ENCODE peak calls at places on chromosomes 7 and 10, in six cellular contexts. W, V, Z, N, P and G are unnamed samples. For H3K36me3, the result is how much of the 10 kb centered on the place peaks cover.

GRCh38 chr7:50552139-50552538 is 13.1 kb downstream of the DDC start:
- DNase-seq in W (no peak), V (no peak), Z (no peak), N (no peak), P (no peak), G (no peak)

GRCh38 chr10:96488161-96488935 is 25.4 kb downstream of the TLL2 start:
- DNase-seq in W (no peak), V (no peak), Z (no peak), N (no peak), P (peak), G (no peak)

GRCh38 chr7:116692599-116693308 is 20.8 kb downstream of the MET start:
- DNase-seq in W (no peak), V (no peak), Z (peak), N (no peak), P (peak), G (peak)

GRCh38 chr7:434891-435486 is 84.7 kb downstream of the PDGFA start:
- DNase-seq in W (no peak), V (no peak), Z (no peak), N (no peak), P (no peak), G (no peak)

GRCh38 chr7:122136639-122137253 is 7.3 kb downstream of the AASS start:
- DNase-seq in W (no peak), V (no peak), Z (peak), N (no peak), P (peak), G (peak)

GRCh38 chr10:44051584-44052385 is 333.1 kb downstream of the CXCL12 start:
- DNase-seq in W (no peak), V (no peak), Z (peak), N (peak), P (peak), G (peak)

GRCh38 chr7:121262969-121263368 is 65.8 kb upstream of the WNT16 start:
- DNase-seq in W (no peak), V (no peak), Z (no peak), N (no peak), P (no peak), G (no peak)

GRCh38 chr10:45589868-45590267 is 82.7 kb downstream of the ZFAND4 start:
- DNase-seq in W (no peak), V (no peak), Z (no peak), N (no peak), P (no peak), G (no peak)

GRCh38 chr7:94834359-94834758 is 73.0 kb upstream of the PPP1R9A start:
- DNase-seq in W (no peak), V (no peak), Z (no peak), N (no peak), P (no peak), G (no peak)

GRCh38 chr10:43981232-43981631 is 332.6 kb upstream of the ZNF32 start:
- DNase-seq in W (no peak), V (no peak), Z (peak), N (no peak), P (peak), G (no peak)

GRCh38 chr10:110893559-110894179 is 21.9 kb downstream of the PDCD4 start:
- DNase-seq in W (no peak), V (no peak), Z (peak), N (no peak), P (peak), G (peak)

GRCh38 chr10:43352951-43353350 is 18.5 kb upstream of the FXYD4 start:
- DNase-seq in W (no peak), V (no peak), Z (no peak), N (no peak), P (no peak), G (no peak)

GRCh38 chr7:151349507-151349853 is 7.9 kb downstream of the NUB1 start:
- DNase-seq in W (no peak), V (no peak), Z (no peak), N (no peak), P (no peak), G (no peak)

GRCh38 chr10:132612571-132613504 is 75.3 kb downstream of the INPP5A start:
- DNase-seq in W (peak), V (no peak), Z (no peak), N (no peak), P (peak), G (no peak)

GRCh38 chr10:79031723-79032122 is 37.0 kb upstream of the ZMIZ1 start:
- DNase-seq in W (no peak), V (no peak), Z (no peak), N (no peak), P (no peak), G (no peak)

GRCh38 chr10:73172867-73173266 is 4.9 kb downstream of the FAM149B1 start:
- DNase-seq in W (no peak), V (no peak), Z (no peak), N (no peak), P (no peak), G (no peak)

GRCh38 chr7:113875224-113875623 is 43.6 kb downstream of the PPP1R3A start:
- DNase-seq in W (no peak), V (no peak), Z (no peak), N (no peak), P (no peak), G (peak)

GRCh38 chr7:139572704-139573395 is 49.4 kb downstream of the CLEC2L start:
- DNase-seq in W (no peak), V (no peak), Z (no peak), N (no peak), P (no peak), G (no peak)

GRCh38 chr7:139575338-139575680 is 51.8 kb downstream of the CLEC2L start:
- DNase-seq in W (no peak), V (no peak), Z (no peak), N (no peak), P (no peak), G (no peak)

GRCh38 chr7:139576179-139576973 is 52.9 kb downstream of the CLEC2L start:
- DNase-seq in W (no peak), V (no peak), Z (no peak), N (no peak), P (no peak), G (no peak)

GRCh38 chr7:139573871-139574270 is 50.4 kb downstream of the CLEC2L start:
- DNase-seq in W (no peak), V (no peak), Z (no peak), N (no peak), P (no peak), G (no peak)

DNA sequence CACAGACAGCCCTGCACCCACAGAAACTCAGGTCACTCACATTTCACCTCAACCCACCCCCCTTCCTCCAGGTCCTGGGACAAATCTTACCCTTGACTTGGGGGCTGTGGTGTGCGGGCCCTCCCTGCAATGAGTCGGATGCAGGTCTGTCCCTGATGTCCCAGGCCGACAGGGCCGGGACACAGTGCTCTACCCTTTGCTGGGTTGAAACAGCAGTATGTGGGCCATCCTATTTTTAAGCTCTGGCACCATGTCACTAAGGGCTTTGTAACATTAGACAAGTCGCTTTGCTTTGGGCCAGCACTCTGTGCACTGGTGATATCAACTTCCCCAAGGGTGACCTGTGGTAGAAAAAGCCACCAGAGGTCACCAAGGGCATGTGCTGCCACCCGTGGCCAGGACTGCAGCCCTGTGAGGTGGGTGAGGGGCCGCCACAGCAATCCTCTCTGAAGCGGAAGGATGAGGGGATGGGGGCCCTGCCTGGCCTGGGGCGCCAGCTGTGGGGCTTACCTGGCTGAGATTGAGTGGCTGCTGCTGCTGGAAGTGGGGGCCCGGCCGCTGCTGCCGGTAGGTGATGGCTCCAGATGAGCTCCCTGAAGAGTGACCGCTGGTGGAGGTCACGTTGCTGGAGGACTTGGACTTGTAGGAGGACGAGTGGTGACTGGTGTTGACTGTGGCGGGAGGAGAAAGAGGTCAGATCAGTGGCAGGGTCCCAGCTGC is 51.3 kb downstream of the CLEC2L start:
- DNase-seq in W (no peak), V (no peak), Z (no peak), N (no peak), P (no peak), G (no peak)
- H3K36me3 ChIP-seq in W (half or more), V (under half), Z (under half), N (half or more), P (half or more), G (under half)

GRCh38 chr10:69387500-69387899 is 29.2 kb downstream of the TACR2 start:
- DNase-seq in W (no peak), V (no peak), Z (no peak), N (no peak), P (no peak), G (no peak)

GRCh38 chr10:69391158-69391557 is 25.6 kb downstream of the TACR2 start:
- DNase-seq in W (no peak), V (no peak), Z (no peak), N (no peak), P (no peak), G (no peak)

GRCh38 chr10:69385454-69386350 is 31.0 kb downstream of the TACR2 start:
- DNase-seq in W (peak), V (no peak), Z (no peak), N (no peak), P (no peak), G (peak)

GRCh38 chr10:69389827-69390490 is 26.8 kb downstream of the TACR2 start:
- DNase-seq in W (no peak), V (no peak), Z (peak), N (no peak), P (peak), G (peak)

GRCh38 chr10:69388488-69388887 is 28.2 kb downstream of the TACR2 start:
- DNase-seq in W (no peak), V (no peak), Z (no peak), N (no peak), P (no peak), G (no peak)
- H3K36me3 ChIP-seq in W (half or more), V (under half), Z (under half), N (under half), P (under half), G (under half)

GRCh38 chr7:107940146-107940489 is 49.1 kb downstream of the DLD start:
- DNase-seq in W (no peak), V (no peak), Z (no peak), N (no peak), P (no peak), G (no peak)

GRCh38 chr7:107938448-107939250 is 47.7 kb downstream of the DLD start:
- DNase-seq in W (no peak), V (no peak), Z (peak), N (no peak), P (no peak), G (peak)

GRCh38 chr7:107937514-107937913 is 46.5 kb downstream of the DLD start:
- DNase-seq in W (no peak), V (no peak), Z (no peak), N (no peak), P (no peak), G (peak)

GRCh38 chr7:107940951-107941350 is 50.0 kb downstream of the DLD start:
- DNase-seq in W (no peak), V (no peak), Z (no peak), N (no peak), P (no peak), G (no peak)

DNA sequence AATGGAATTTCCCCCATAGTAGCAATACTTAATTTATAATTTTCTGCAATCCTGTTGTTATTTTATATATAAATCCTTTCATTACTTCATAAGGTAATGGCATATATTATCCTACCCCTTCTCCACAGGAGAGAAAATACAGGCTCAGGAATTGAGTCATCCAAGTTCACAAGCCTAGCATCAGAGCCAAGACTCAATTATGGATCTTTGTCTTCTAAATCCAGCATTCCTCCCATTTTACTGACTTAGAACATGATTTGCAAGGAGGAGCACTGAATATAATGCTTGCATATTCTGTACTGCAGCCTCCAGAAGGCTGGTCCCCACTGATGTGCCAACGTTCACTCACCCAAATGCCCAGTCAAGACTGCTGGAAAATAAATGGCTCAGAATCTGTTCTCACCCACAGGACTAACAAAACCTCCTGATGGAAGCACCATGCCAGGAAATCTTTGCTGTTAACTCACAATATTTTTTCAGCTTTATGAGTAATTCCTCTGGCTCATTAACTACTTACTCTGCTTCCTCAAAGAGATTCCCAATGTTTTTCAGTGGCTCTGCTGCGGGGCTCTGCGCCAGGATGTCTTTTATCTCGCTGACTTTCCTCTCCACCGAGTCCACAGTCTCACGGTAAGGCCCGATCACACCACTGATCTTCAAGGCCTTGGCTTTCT is 48.6 kb downstream of the DLD start:
- DNase-seq in W (peak), V (no peak), Z (peak), N (peak), P (peak), G (peak)
- H3K36me3 ChIP-seq in W (half or more), V (under half), Z (under half), N (under half), P (half or more), G (under half)

GRCh38 chr10:30435068-30435422 is 1.1 kb downstream of the MAP3K8 start:
- DNase-seq in W (no peak), V (no peak), Z (peak), N (no peak), P (peak), G (no peak)

GRCh38 chr10:30434273-30435067 is 486 bp downstream of the MAP3K8 start:
- DNase-seq in W (peak), V (peak), Z (peak), N (peak), P (peak), G (peak)

GRCh38 chr10:30437039-30437781 is 3.2 kb downstream of the MAP3K8 start:
- DNase-seq in W (no peak), V (no peak), Z (peak), N (no peak), P (peak), G (peak)

GRCh38 chr10:30436688-30437038 is 2.7 kb downstream of the MAP3K8 start:
- DNase-seq in W (no peak), V (no peak), Z (peak), N (no peak), P (no peak), G (no peak)

DNA sequence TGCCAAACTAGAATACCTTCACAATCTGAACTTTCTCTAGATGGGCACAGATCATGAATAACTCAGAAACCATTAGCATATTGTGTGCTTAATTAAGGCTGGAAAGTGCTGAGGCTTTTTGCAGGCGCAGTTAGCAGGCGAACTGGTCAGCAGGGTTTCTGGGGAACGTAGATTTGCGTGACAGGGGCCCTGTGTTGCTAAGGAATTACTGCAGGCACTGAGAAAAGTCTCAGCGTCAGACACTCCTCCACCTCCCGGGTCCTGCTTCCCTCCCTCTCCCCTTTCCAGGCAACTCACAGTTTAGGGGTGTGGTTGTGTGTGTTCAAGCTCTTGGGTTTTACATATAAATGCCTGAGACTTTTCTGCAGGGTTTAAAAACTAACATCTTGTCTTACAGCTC is 2.2 kb downstream of the MAP3K8 start:
- DNase-seq in W (no peak), V (no peak), Z (peak), N (no peak), P (peak), G (no peak)
- H3K36me3 ChIP-seq in W (under half), V (under half), Z (under half), N (under half), P (under half), G (under half)

DNA sequence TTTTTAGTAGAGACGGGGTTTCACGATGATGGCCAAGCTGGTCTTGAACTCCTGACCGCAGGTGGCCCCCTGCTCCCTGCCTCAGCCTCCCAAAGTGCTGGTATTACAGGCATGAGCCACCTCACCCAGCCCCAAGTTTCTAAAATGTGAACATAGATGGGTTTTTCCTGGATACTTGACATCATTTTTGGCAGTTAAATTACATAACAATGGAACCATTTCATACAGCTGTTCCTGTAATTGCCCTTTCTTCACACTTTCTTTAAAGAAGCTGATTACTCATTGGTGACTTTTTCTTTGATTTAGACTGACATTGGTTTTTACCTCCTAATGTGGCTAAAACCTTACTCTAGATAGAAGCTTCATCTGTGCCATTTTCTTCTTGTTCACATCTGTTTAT is 5.9 kb downstream of the ZKSCAN1 start:
- DNase-seq in W (no peak), V (no peak), Z (peak), N (no peak), P (no peak), G (no peak)
- H3K36me3 ChIP-seq in W (under half), V (under half), Z (under half), N (under half), P (under half), G (under half)

GRCh38 chr7:139403601-139404000 is 43.9 kb downstream of the LUC7L2 start:
- DNase-seq in W (no peak), V (no peak), Z (no peak), N (no peak), P (no peak), G (peak)
- H3K36me3 ChIP-seq in W (half or more), V (half or more), Z (half or more), N (half or more), P (under half), G (under half)

DNA sequence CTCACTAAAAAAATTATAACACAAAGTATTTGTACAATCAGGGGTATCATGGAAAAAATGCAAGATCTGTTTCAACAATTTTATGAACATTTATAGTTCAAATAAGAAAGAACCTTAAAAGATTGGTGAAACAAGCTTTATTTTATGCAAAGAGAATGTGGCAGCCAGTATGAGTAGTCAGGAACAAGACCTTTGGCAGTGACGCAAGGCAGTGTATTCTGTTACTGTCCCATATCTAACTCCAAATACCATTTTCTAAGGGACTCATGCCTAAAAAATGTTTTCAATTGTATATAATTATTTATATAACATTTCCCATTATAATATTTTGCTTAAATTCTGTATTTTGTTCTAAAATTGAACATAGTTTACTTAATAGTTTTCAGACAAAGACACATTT is 19.1 kb upstream of the FAM53B start:
- DNase-seq in W (no peak), V (no peak), Z (peak), N (no peak), P (peak), G (no peak)
- H3K36me3 ChIP-seq in W (half or more), V (under half), Z (under half), N (under half), P (under half), G (under half)

GRCh38 chr7:14021069-14021468 is 31.6 kb upstream of the ETV1 start:
- DNase-seq in W (no peak), V (no peak), Z (peak), N (no peak), P (peak), G (peak)

GRCh38 chr7:14023342-14023741 is 33.9 kb upstream of the ETV1 start:
- DNase-seq in W (no peak), V (no peak), Z (no peak), N (no peak), P (no peak), G (no peak)

GRCh38 chr7:14023838-14024237 is 34.4 kb upstream of the ETV1 start:
- DNase-seq in W (no peak), V (no peak), Z (no peak), N (no peak), P (no peak), G (no peak)

GRCh38 chr7:14020339-14020900 is 31.0 kb upstream of the ETV1 start:
- DNase-seq in W (no peak), V (no peak), Z (peak), N (no peak), P (peak), G (peak)

GRCh38 chr7:14024406-14024805 is 34.9 kb upstream of the ETV1 start:
- DNase-seq in W (no peak), V (no peak), Z (no peak), N (no peak), P (no peak), G (no peak)
- H3K36me3 ChIP-seq in W (under half), V (under half), Z (under half), N (under half), P (under half), G (under half)

DNA sequence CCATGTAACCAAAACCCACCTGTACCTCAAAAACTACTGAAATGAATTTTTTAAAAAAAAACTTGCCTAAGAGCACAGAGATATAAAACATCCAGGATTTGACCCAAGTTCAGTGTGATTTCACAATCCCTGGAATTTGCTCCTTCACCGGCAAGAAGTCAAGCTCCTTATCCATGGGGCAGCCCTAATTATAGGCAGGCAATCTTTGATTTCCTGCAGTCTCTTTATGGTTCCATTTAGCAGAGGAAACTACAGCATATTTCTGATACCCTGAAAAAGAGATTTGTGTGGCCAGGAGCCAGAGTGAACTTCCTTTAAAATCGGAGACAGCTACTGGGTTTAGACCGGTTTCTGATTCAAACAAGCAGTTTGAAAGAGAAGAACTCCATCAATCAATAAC is 154.1 kb downstream of the CALN1 start:
- DNase-seq in W (no peak), V (no peak), Z (no peak), N (no peak), P (no peak), G (no peak)
- H3K36me3 ChIP-seq in W (under half), V (under half), Z (under half), N (under half), P (under half), G (under half)

GRCh38 chr10:124407451-124407850 is 11.3 kb downstream of the OAT start:
- DNase-seq in W (no peak), V (no peak), Z (no peak), N (no peak), P (no peak), G (no peak)
- H3K36me3 ChIP-seq in W (half or more), V (under half), Z (half or more), N (under half), P (under half), G (under half)